ENCODE peak calls at places on chromosomes 13 and 19, in four cellular contexts. J, K, Z and T are unnamed samples.

GRCh38 chr13:39209731-39210633 is 171.7 kb downstream of the NHLRC3 start:
- DNase-seq in J (no peak), K (no peak), Z (no peak), T (no peak)

GRCh38 chr19:23099966-23100365 is 16.9 kb upstream of the ZNF730 start:
- DNase-seq in J (no peak), K (no peak), Z (no peak), T (no peak)

GRCh38 chr19:46631481-46631880 is 4.5 kb downstream of the GNG8 start:
- DNase-seq in J (no peak), K (no peak), Z (no peak), T (no peak)

GRCh38 chr13:23679214-23679613 is 109.0 kb downstream of the TNFRSF19 start:
- DNase-seq in J (no peak), K (no peak), Z (peak), T (peak)

GRCh38 chr13:25249001-25249543 is 38.2 kb downstream of the MTMR6 start:
- DNase-seq in J (no peak), K (peak), Z (peak), T (peak)

GRCh38 chr13:59890064-59890463 is 273.7 kb downstream of the DIAPH3 start:
- DNase-seq in J (no peak), K (no peak), Z (no peak), T (peak)

GRCh38 chr13:113493315-113493951 is 2.9 kb upstream of the DCUN1D2 start:
- DNase-seq in J (no peak), K (no peak), Z (peak), T (peak)

GRCh38 chr19:47719047-47719885 is 6.0 kb downstream of the EHD2 start:
- DNase-seq in J (no peak), K (no peak), Z (peak), T (peak)

GRCh38 chr13:91740811-91741210 is 342.4 kb downstream of the GPC5 start:
- DNase-seq in J (no peak), K (no peak), Z (no peak), T (no peak)

GRCh38 chr13:19185865-19186645 is 4.4 kb upstream of the TUBA3C start:
- DNase-seq in J (no peak), K (no peak), Z (no peak), T (no peak)

GRCh38 chr13:89214115-89214514 is 1542.9 kb downstream of the SLITRK5 start:
- DNase-seq in J (no peak), K (no peak), Z (no peak), T (no peak)

GRCh38 chr13:40116008-40116407 is 460.5 kb downstream of the COG6 start:
- DNase-seq in J (no peak), K (no peak), Z (peak), T (peak)

GRCh38 chr19:46696052-46696451 is 20.9 kb downstream of the PRKD2 start:
- DNase-seq in J (no peak), K (no peak), Z (no peak), T (no peak)

GRCh38 chr13:113124211-113125025 is 1.8 kb downstream of the F10 start:
- DNase-seq in J (no peak), K (no peak), Z (no peak), T (no peak)

GRCh38 chr13:26910754-26911465 is 150.3 kb upstream of the GPR12 start:
- DNase-seq in J (no peak), K (no peak), Z (no peak), T (no peak)

GRCh38 chr13:112153846-112154245 is 86.9 kb downstream of the SOX1 start:
- DNase-seq in J (no peak), K (no peak), Z (no peak), T (no peak)

GRCh38 chr13:26679411-26679810 is 81.2 kb downstream of the GPR12 start:
- DNase-seq in J (no peak), K (no peak), Z (peak), T (peak)

GRCh38 chr19:46606019-46606418 is 4.9 kb downstream of the CALM3 start:
- DNase-seq in J (no peak), K (no peak), Z (no peak), T (no peak)

DNA sequence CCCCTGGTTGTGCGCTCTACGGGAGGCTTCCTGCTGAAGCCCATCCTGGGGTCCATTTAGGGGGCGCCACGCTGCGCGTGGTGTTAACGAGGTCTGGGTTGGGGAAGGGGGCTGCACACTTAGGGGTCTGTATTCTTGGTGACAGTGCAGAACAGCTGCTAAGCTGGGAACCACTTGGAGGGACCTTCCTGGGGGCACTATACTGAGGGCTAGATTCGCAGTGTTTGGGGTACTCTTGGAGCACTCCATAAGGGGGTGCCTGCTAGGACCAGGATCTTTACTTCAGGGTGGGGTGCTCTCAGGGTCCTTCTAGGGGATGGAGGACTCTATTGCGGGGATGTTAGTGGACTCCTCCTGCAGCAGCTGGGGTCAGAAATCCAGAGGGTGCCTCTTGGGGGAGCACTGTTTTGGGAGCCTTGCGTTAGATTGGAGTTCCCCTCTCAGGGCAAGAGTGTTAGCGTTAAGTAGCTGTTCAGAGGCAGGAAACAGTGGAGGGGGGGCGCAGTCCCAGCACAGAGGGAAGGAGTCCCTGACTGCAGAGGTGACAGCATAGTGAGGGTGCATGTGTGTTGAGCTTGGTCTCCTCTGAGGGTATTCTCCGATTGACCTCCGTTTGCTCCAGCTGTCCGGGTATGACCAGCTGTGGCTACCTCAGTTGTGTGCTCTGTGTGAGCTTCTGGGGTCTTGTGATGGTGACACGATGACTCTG is 1.1 kb downstream of the PDE4A start:
- DNase-seq in J (no peak), K (peak), Z (no peak), T (no peak)
- H3K4me3 ChIP-seq in J (no peak), K (peak), Z (peak), T (no peak)

GRCh38 chr13:41460930-41461329 is 3.6 kb downstream of the RGCC start:
- DNase-seq in J (no peak), K (no peak), Z (no peak), T (no peak)

GRCh38 chr13:41459754-41460111 is 2.4 kb downstream of the RGCC start:
- DNase-seq in J (no peak), K (peak), Z (no peak), T (no peak)

GRCh38 chr13:41457589-41458186 is 338 bp downstream of the RGCC start:
- DNase-seq in J (no peak), K (peak), Z (no peak), T (no peak)

GRCh38 chr13:41458187-41458938 is 1.0 kb downstream of the RGCC start:
- DNase-seq in J (no peak), K (peak), Z (no peak), T (no peak)

DNA sequence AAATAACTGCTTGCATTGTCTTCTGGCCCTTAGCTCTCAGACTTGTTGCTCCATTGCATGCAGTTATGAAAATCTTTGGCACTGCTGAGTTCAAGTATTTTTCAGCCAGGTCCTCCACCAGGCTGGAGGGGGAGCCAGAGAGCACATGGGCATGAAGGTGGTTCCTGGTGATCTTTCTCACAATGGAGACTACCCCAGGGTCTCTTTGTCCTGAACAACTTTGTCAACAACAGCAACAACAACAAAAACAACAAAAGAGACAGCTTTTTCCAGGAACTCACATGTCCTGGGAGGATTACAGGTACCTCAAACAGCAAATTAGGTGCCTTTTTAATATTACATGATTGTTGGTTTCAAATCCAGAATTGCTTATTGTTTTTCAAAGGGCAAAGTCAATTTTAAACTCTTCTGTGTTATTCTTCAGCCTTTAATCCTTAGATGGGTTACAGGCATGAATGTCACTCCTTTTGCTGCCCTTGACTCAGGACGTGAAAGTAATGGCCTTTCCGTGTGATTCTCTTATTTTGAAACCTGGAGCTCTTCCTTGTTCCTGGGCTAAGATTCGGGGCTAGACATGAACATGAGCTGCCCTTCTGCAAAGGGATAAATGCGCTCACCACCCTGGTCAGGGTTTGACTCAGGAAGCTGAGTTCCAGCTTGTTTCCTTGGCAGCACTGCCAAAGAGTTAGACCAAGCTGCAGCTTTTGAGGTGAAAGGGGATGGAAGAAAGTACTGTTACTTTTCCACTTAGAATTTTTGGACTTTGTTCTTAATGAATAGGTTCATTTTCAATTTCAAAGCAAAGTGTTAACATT is 1.8 kb downstream of the RGCC start:
- DNase-seq in J (no peak), K (peak), Z (peak), T (peak)
- TF ChIP-seq CTCF in J (peak), K (peak), Z (peak), T (peak)

GRCh38 chr19:681638-682037 is 5.4 kb downstream of the FSTL3 start:
- DNase-seq in J (no peak), K (no peak), Z (no peak), T (no peak)
- H3K4me3 ChIP-seq in J (no peak), K (no peak), Z (no peak), T (no peak)

DNA sequence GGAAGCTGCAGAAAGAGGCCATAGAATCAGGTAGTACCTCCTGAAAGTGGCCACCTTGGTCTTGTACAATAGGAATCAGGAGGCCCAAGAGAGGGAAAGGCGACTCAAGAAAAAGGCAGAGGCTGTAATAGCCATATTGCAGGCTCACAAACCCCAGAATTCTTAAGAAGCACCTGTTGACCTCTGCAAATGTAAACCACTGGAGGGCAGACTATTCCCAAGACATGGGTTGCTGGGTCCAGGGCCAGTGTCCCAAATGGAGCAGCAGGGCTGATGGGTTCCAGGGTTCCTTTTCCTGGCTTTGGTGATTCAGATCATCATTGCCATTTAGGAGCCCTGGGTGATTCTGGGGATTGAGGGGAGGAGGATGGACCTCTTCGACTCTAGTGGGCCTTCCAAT is 167.6 kb downstream of the B3GLCT start:
- DNase-seq in J (no peak), K (no peak), Z (no peak), T (no peak)
- TF ChIP-seq CTCF in J (no peak), K (no peak), Z (no peak), T (no peak)

GRCh38 chr19:1849999-1850398 is 1.7 kb upstream of the REXO1 start:
- DNase-seq in J (no peak), K (no peak), Z (no peak), T (no peak)

GRCh38 chr19:1848399-1849131 is at the start of gene REXO1:
- DNase-seq in J (peak), K (peak), Z (peak), T (peak)

GRCh38 chr19:1847348-1847683 is 967 bp downstream of the REXO1 start:
- DNase-seq in J (no peak), K (no peak), Z (peak), T (no peak)

GRCh38 chr19:1847684-1848398 is 442 bp downstream of the REXO1 start:
- DNase-seq in J (no peak), K (peak), Z (peak), T (no peak)

GRCh38 chr19:1849132-1849474 is 820 bp upstream of the REXO1 start:
- DNase-seq in J (no peak), K (no peak), Z (no peak), T (no peak)
- H3K4me3 ChIP-seq in J (no peak), K (peak), Z (no peak), T (no peak)

GRCh38 chr13:44738463-44738862 is 162.3 kb upstream of the TSC22D1 start:
- DNase-seq in J (no peak), K (no peak), Z (no peak), T (no peak)

GRCh38 chr13:44735806-44736205 is 159.7 kb upstream of the TSC22D1 start:
- DNase-seq in J (no peak), K (no peak), Z (no peak), T (no peak)

GRCh38 chr13:44739539-44739938 is 163.4 kb upstream of the TSC22D1 start:
- DNase-seq in J (no peak), K (no peak), Z (no peak), T (peak)

GRCh38 chr13:44734204-44734707 is 158.1 kb upstream of the TSC22D1 start:
- DNase-seq in J (no peak), K (no peak), Z (peak), T (peak)

GRCh38 chr13:44739120-44739519 is 163.0 kb upstream of the TSC22D1 start:
- DNase-seq in J (no peak), K (no peak), Z (no peak), T (no peak)
- TF ChIP-seq CTCF in J (no peak), K (no peak), Z (peak), T (no peak)

GRCh38 chr19:57558525-57558924 is 1.1 kb downstream of the ZNF550 start:
- DNase-seq in J (no peak), K (no peak), Z (peak), T (peak)
- H3K4me3 ChIP-seq in J (peak), K (peak), Z (peak), T (peak)

DNA sequence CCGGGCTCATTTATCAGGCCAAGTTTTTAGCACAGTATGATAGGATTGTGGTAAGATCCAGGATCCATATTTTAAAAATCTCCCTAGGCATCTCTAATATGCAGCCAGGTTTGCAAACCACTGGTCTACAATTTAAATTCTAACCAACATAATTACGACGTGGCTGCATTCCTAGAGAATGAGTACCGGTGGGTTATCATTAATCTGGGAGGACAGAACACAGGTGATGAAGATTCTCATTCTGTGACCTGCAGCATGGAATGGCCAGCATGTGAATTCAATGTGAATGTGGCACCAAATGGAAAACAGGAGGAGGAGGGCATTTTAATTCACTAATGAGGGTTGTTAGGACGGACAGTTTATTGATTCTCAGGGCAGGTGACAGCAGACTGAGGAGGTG is 56.9 kb upstream of the MED4 start:
- DNase-seq in J (no peak), K (no peak), Z (no peak), T (no peak)
- TF ChIP-seq CTCF in J (no peak), K (no peak), Z (no peak), T (no peak)

DNA sequence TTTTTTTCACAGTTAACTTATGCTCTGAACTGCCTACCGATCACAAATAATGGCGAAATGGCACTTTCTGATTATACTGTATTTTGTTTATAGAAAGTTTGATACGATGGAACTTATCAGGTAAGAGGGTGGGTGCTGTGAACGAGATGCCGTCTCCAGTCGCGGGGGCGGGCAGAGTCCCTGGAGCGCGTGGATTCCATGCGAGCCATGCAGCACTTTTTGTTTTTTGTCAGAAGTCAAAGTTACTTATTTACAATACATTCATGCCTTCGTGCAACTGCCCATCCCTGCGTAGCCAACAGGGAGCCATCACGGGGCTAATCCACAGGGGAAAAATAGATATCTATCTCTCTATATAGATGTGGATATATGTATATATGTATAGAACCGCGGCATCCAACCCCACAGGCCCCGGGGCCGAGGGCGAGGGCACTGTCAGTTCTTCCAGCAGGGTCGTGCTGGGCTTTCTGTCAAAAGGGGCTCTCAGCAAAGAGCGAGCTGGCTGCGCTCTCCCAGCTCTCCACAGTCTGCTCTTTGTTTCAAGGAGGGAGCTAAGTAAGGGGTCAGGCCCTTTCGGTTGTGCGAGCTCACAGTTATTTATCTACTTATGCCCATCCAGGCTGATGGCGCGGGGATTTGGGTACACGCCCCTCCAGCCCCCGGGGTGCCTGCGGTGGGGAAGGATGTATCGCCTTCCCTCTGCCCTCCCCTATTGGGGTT is 3.4 kb downstream of the SLITRK1 start:
- DNase-seq in J (no peak), K (no peak), Z (no peak), T (no peak)
- H3K4me3 ChIP-seq in J (no peak), K (no peak), Z (peak), T (peak)